ENCODE peak calls at places on chromosomes 16 and 17, in five cellular contexts. V, A, M, Y and U are unnamed samples.
A peak's percentile ranks its signal among the peaks of the same experiment; 100 is the strongest.

GRCh38 chr16:27403601-27403992 is 1.6 kb downstream of the IL21R start:
- DNase-seq in V (no peak), A (no peak), M (no peak), Y (no peak), U (no peak)

GRCh38 chr17:63698381-63698885 is 1.5 kb downstream of the LIMD2 start:
- DNase-seq in V (no peak), A (peak; percentile 75), M (no peak), Y (no peak), U (peak; percentile 61)

GRCh38 chr17:35774499-35774898 is 13.8 kb downstream of the C17orf50 start:
- DNase-seq in V (no peak), A (no peak), M (no peak), Y (no peak), U (no peak)

GRCh38 chr17:77566151-77566550 is 392.4 kb upstream of the TNRC6C start:
- DNase-seq in V (no peak), A (no peak), M (no peak), Y (no peak), U (no peak)

GRCh38 chr17:27245230-27245696 is 48.7 kb upstream of the WSB1 start:
- DNase-seq in V (peak; percentile 86), A (peak; percentile 51), M (peak; percentile 82), Y (peak; percentile 83), U (peak; percentile 76)

GRCh38 chr17:80192268-80192667 is 22.4 kb downstream of the CARD14 start:
- DNase-seq in V (no peak), A (no peak), M (no peak), Y (no peak), U (no peak)

GRCh38 chr16:49471038-49471727 is 97.6 kb downstream of the C16orf78 start:
- DNase-seq in V (no peak), A (peak; percentile 32), M (no peak), Y (no peak), U (no peak)

GRCh38 chr17:51166987-51167931 is 1.0 kb downstream of the NME2 start:
- DNase-seq in V (peak; percentile 75), A (peak; percentile 74), M (no peak), Y (peak; percentile 80), U (peak; percentile 81)

GRCh38 chr16:87942680-87943079 is 6.4 kb upstream of the CA5A start:
- DNase-seq in V (no peak), A (no peak), M (no peak), Y (no peak), U (no peak)

GRCh38 chr16:14193316-14193871 is 122.3 kb downstream of the MRTFB start:
- DNase-seq in V (no peak), A (no peak), M (no peak), Y (no peak), U (peak; percentile 51)

GRCh38 chr16:58882292-58882691 is 148.2 kb upstream of the GOT2 start:
- DNase-seq in V (no peak), A (no peak), M (no peak), Y (no peak), U (peak; percentile 40)

GRCh38 chr17:70139449-70139993 is 29.8 kb upstream of the KCNJ2 start:
- DNase-seq in V (no peak), A (no peak), M (no peak), Y (no peak), U (no peak)

GRCh38 chr17:76597156-76598003 is 11.7 kb upstream of the ST6GALNAC2 start:
- DNase-seq in V (no peak), A (no peak), M (no peak), Y (no peak), U (no peak)

GRCh38 chr17:55709984-55710383 is 12.7 kb downstream of the TMEM100 start:
- DNase-seq in V (no peak), A (no peak), M (no peak), Y (no peak), U (no peak)

GRCh38 chr16:28211758-28212531 is at the start of gene XPO6:
- DNase-seq in V (peak; percentile 95), A (peak; percentile 100), M (peak; percentile 78), Y (peak; percentile 98), U (peak; percentile 96)

GRCh38 chr17:41917192-41917591 is 1.6 kb downstream of the ACLY start:
- DNase-seq in V (no peak), A (no peak), M (no peak), Y (no peak), U (no peak)

GRCh38 chr16:1637526-1637925 is 25.4 kb downstream of the CRAMP1 start:
- DNase-seq in V (no peak), A (no peak), M (no peak), Y (no peak), U (no peak)

GRCh38 chr16:68700120-68700519 is 37.0 kb upstream of the CDH1 start:
- DNase-seq in V (no peak), A (no peak), M (no peak), Y (no peak), U (no peak)

GRCh38 chr16:50459681-50460080 is 88.5 kb upstream of the NKD1 start:
- DNase-seq in V (no peak), A (no peak), M (no peak), Y (no peak), U (no peak)

GRCh38 chr17:7235693-7236665 is 1.7 kb upstream of the DVL2 start:
- DNase-seq in V (no peak), A (no peak), M (no peak), Y (no peak), U (no peak)

GRCh38 chr17:29210879-29211278 is 30.7 kb upstream of the MYO18A start:
- DNase-seq in V (no peak), A (no peak), M (no peak), Y (no peak), U (no peak)

GRCh38 chr17:21025446-21025845 is 17.4 kb downstream of the USP22 start:
- DNase-seq in V (no peak), A (no peak), M (no peak), Y (no peak), U (no peak)

GRCh38 chr17:35087731-35088646 is 24.5 kb upstream of the RFFL start:
- DNase-seq in V (peak; percentile 48), A (peak; percentile 53), M (no peak), Y (peak; percentile 76), U (no peak)

GRCh38 chr17:73722163-73722562 is 77.9 kb upstream of the SDK2 start:
- DNase-seq in V (peak; percentile 75), A (peak; percentile 78), M (no peak), Y (no peak), U (no peak)

GRCh38 chr17:14923981-14924380 is 341.1 kb downstream of the PMP22 start:
- DNase-seq in V (no peak), A (no peak), M (no peak), Y (no peak), U (no peak)

GRCh38 chr17:77107506-77108433 is 33.0 kb upstream of the SEC14L1 start:
- DNase-seq in V (no peak), A (peak; percentile 60), M (no peak), Y (no peak), U (peak; percentile 69)

GRCh38 chr17:40800381-40800780 is 622 bp upstream of the KRT28 start:
- DNase-seq in V (no peak), A (no peak), M (no peak), Y (no peak), U (no peak)

GRCh38 chr16:2025251-2025650 is 1.5 kb upstream of the NHERF2 start:
- DNase-seq in V (no peak), A (no peak), M (no peak), Y (no peak), U (no peak)

GRCh38 chr17:19502517-19502916 is 31.1 kb upstream of the SLC47A1 start:
- DNase-seq in V (no peak), A (peak; percentile 60), M (no peak), Y (no peak), U (no peak)

GRCh38 chr17:78783711-78784396 is 1.8 kb upstream of the CYTH1 start:
- DNase-seq in V (peak; percentile 86), A (no peak), M (no peak), Y (no peak), U (no peak)

GRCh38 chr17:63434951-63435571 is 11.0 kb downstream of the CYB561 start:
- DNase-seq in V (no peak), A (peak; percentile 59), M (no peak), Y (peak; percentile 86), U (no peak)

GRCh38 chr17:38341035-38341721 is 2.6 kb downstream of the GPR179 start:
- DNase-seq in V (no peak), A (no peak), M (no peak), Y (peak; percentile 64), U (no peak)

GRCh38 chr17:62300697-62301096 is 79.7 kb upstream of the EFCAB3 start:
- DNase-seq in V (no peak), A (no peak), M (no peak), Y (no peak), U (no peak)

GRCh38 chr17:62309381-62309780 is 71.0 kb upstream of the EFCAB3 start:
- DNase-seq in V (no peak), A (no peak), M (no peak), Y (no peak), U (no peak)

GRCh38 chr17:62307196-62307595 is 73.2 kb upstream of the EFCAB3 start:
- DNase-seq in V (no peak), A (no peak), M (no peak), Y (no peak), U (no peak)

GRCh38 chr17:62303476-62303875 is 76.9 kb upstream of the EFCAB3 start:
- DNase-seq in V (no peak), A (no peak), M (no peak), Y (no peak), U (no peak)
- H3K4me3 ChIP-seq in V (no peak overlapping the region), A (no peak overlapping the region), M (no peak overlapping the region), Y (no peak overlapping the region), U (no peak overlapping the region)

GRCh38 chr16:85587763-85588474 is 25.2 kb upstream of the GSE1 start:
- DNase-seq in V (no peak), A (no peak), M (no peak), Y (no peak), U (no peak)
- TF ChIP-seq CTCF in V (no peak), A (no peak), M (no peak), Y (no peak), U (no peak)

DNA sequence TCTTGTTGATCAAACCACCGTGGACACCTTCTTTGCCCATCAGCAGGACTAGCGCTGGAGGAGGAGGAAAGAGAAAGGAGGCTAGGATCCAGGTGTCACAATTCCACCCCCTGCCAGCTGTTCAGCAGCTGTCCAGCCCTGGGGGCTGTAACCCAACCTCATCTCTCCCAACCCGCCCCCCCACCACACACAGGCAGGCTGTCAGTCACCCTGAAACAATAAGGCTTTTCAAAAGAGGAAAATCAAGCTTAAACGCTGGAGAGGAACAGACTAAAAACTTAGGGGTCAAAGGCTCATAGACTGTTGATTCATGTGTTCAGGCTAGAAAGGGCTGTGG is 2.4 kb downstream of the PFN1 start:
- DNase-seq in V (no peak), A (no peak), M (no peak), Y (no peak), U (no peak)
- H3K4me3 ChIP-seq in V (no peak overlapping the region), A (peak overlapping the region; percentile 58), M (peak overlapping the region; percentile 99), Y (peak overlapping the region; percentile 95), U (peak overlapping the region; percentile 100)

DNA sequence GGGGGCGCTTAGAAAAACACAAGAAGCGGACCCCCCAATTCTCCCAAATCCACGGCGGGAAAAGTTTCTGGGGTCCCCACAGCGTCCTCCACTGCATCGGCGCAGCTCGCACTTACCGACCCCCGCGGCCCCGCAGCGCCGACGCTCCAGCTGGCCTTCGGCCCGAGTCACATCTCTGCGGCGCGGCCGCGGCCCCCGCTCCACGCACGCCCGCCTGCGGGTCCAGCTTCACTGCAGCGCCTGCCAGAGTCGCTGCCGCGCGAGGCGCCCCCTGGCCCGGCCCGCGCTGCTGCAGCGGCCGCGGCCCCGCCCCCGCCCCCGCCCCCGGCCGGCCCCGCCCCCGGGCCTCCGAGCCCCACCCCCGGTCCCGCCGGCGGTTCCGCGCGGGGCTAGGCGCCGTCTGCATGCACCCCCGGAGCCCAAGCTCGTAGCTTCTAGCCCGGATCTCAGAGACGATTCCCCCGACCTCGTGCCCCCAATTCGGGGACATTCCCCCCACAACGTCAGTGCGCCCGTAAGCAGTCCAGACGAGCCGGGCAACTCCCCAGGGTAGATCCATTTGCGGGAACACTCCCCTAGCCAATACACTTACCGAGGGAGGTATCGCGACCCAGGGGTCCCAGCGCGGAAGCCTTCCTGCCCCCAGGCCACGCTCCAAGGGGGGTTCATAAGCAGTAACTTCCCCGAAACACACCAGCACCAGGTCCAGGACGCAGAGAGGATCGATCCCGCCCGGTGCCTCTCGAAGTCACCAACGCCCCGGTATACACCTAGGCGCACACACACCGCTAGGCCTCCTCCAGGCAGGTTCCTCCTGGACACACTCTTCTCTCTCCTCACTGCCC is at the start of gene GPRC5B:
- DNase-seq in V (peak; percentile 51), A (peak; percentile 67), M (no peak), Y (peak; percentile 68), U (peak; percentile 34)
- TF ChIP-seq CTCF in V (peak; percentile 47), A (no peak), M (peak; percentile 27), Y (no peak), U (no peak)